ENCODE peak calls at places on chromosomes 5 and 9, in six cellular contexts. Z is mammary epithelial cell, A is B cell, D is T47D, P is germinal center, C is fibroblast of the aortic adventitia. M is an unnamed sample.

GRCh38 chr9:31573561-31573960 is 810.9 kb upstream of the ACO1 start:
- DNase-seq in Z (no peak), A (no peak), D (no peak), P (no peak), C (no peak), M (no peak)

GRCh38 chr5:16924201-16924600 is 11.9 kb downstream of the MYO10 start:
- DNase-seq in Z (no peak), A (no peak), D (no peak), P (no peak), C (no peak), M (no peak)

GRCh38 chr5:100551183-100551582 is 16.0 kb downstream of the FAM174A start:
- DNase-seq in Z (no peak), A (no peak), D (no peak), P (no peak), C (no peak), M (no peak)

GRCh38 chr9:136171009-136171800 is 33.7 kb downstream of the LHX3 start:
- DNase-seq in Z (no peak), A (no peak), D (peak), P (no peak), C (no peak), M (no peak)

GRCh38 chr9:109780453-109781033 is 545 bp downstream of the PALM2AKAP2 start:
- DNase-seq in Z (peak), A (no peak), D (peak), P (no peak), C (peak), M (no peak)

GRCh38 chr5:61301820-61302563 is 30.1 kb upstream of the ZSWIM6 start:
- DNase-seq in Z (peak), A (no peak), D (peak), P (no peak), C (peak), M (peak)

GRCh38 chr5:136686192-136686872 is 321.0 kb upstream of the TRPC7 start:
- DNase-seq in Z (peak), A (no peak), D (peak), P (no peak), C (peak), M (no peak)

GRCh38 chr9:136441191-136441680 is 1.6 kb upstream of the INPP5E start:
- DNase-seq in Z (no peak), A (no peak), D (no peak), P (no peak), C (no peak), M (no peak)

GRCh38 chr9:126375386-126375785 is 48.8 kb downstream of the MVB12B start:
- DNase-seq in Z (no peak), A (no peak), D (no peak), P (no peak), C (no peak), M (no peak)